ENCODE peak calls at places on chromosome 9, in ten cellular contexts. B is mucosa of descending colon; F is esophagus squamous epithelium; Z is A673; H is pancreas; K is fibroblast of lung; C is heart right ventricle; S is sigmoid colon; N is CD8-positive, alpha-beta T cell; I is kidney epithelial cell. Q is an unnamed sample.
A peak's percentile ranks its signal among the peaks of the same experiment; 100 is the strongest.

GRCh38 chr9:109907400-109907799 is 127.4 kb downstream of the PALM2AKAP2 start:
- DNase-seq in B (peak; percentile 59), F (no peak), Z (no peak), H (no peak), K (no peak), C (peak; percentile 40), S (no peak), N (no peak), I (no peak), Q (peak; percentile 60)

GRCh38 chr9:112945620-112946208 is 55.0 kb upstream of the SLC46A2 start:
- DNase-seq in B (peak; percentile 13), F (no peak), Z (no peak), H (peak; percentile 15), K (no peak), C (no peak), S (no peak), N (no peak), I (no peak), Q (peak; percentile 5)

GRCh38 chr9:16023466-16023865 is 470.6 kb downstream of the CCDC171 start:
- DNase-seq in B (no peak), F (no peak), Z (no peak), H (no peak), K (peak; percentile 81), C (no peak), S (no peak), N (no peak), I (peak; percentile 32), Q (no peak)

GRCh38 chr9:27198175-27198574 is 89.2 kb downstream of the TEK start:
- DNase-seq in B (peak; percentile 13), F (no peak), Z (no peak), H (no peak), K (peak; percentile 51), C (no peak), S (no peak), N (no peak), I (no peak), Q (no peak)

GRCh38 chr9:17905356-17906203 is 326.7 kb downstream of the SH3GL2 start:
- DNase-seq in B (peak; percentile 43), F (no peak), Z (no peak), H (no peak), K (no peak), C (no peak), S (no peak), N (no peak), I (no peak), Q (no peak)

GRCh38 chr9:36092509-36093215 is 43.9 kb upstream of the GLIPR2 start:
- DNase-seq in B (peak; percentile 48), F (no peak), Z (no peak), H (no peak), K (no peak), C (no peak), S (no peak), N (no peak), I (no peak), Q (peak; percentile 59)

GRCh38 chr9:114275246-114275994 is 47.5 kb upstream of the ORM1 start:
- DNase-seq in B (no peak), F (no peak), Z (no peak), H (no peak), K (no peak), C (no peak), S (peak; percentile 68), N (no peak), I (no peak), Q (no peak)

GRCh38 chr9:84860423-84861115 is 191.0 kb downstream of the NTRK2 start:
- DNase-seq in B (no peak), F (no peak), Z (no peak), H (no peak), K (no peak), C (no peak), S (no peak), N (no peak), I (no peak), Q (no peak)

GRCh38 chr9:19127881-19128719 is 808 bp upstream of the PLIN2 start:
- DNase-seq in B (peak; percentile 57), F (no peak), Z (no peak), H (no peak), K (peak; percentile 63), C (peak; percentile 37), S (peak; percentile 72), N (peak; percentile 68), I (no peak), Q (peak; percentile 64)

GRCh38 chr9:121192959-121193645 is 8.6 kb downstream of the RAB14 start:
- DNase-seq in B (no peak), F (no peak), Z (no peak), H (no peak), K (peak; percentile 27), C (no peak), S (no peak), N (no peak), I (no peak), Q (no peak)

GRCh38 chr9:127118597-127119318 is 3.7 kb downstream of the ANGPTL2 start:
- DNase-seq in B (no peak), F (no peak), Z (no peak), H (no peak), K (no peak), C (no peak), S (peak; percentile 19), N (no peak), I (no peak), Q (no peak)

GRCh38 chr9:15541862-15542261 is 11.0 kb upstream of the CCDC171 start:
- DNase-seq in B (no peak), F (no peak), Z (no peak), H (no peak), K (peak; percentile 4), C (no peak), S (no peak), N (no peak), I (no peak), Q (no peak)

GRCh38 chr9:100739666-100740065 is 161.8 kb downstream of the CAVIN4 start:
- DNase-seq in B (no peak), F (no peak), Z (no peak), H (no peak), K (no peak), C (no peak), S (no peak), N (no peak), I (no peak), Q (no peak)

GRCh38 chr9:20551835-20552234 is 70.5 kb downstream of the MLLT3 start:
- DNase-seq in B (peak; percentile 67), F (no peak), Z (no peak), H (no peak), K (no peak), C (no peak), S (no peak), N (no peak), I (peak; percentile 68), Q (peak; percentile 32)

GRCh38 chr9:81526587-81526986 is 162.8 kb downstream of the TLE1 start:
- DNase-seq in B (no peak), F (no peak), Z (no peak), H (no peak), K (peak; percentile 80), C (no peak), S (no peak), N (no peak), I (peak; percentile 32), Q (no peak)

GRCh38 chr9:107141967-107142366 is 141.1 kb upstream of the RAD23B start:
- DNase-seq in B (peak; percentile 41), F (no peak), Z (peak; percentile 7), H (no peak), K (peak; percentile 18), C (no peak), S (no peak), N (no peak), I (no peak), Q (no peak)
- TF ChIP-seq CTCF in B (no peak), F (no peak), Z (peak; percentile 37), H (no peak), K (peak; percentile 29), C (no peak), S (no peak), N (no peak), I (peak; percentile 47), Q (peak; percentile 34)

GRCh38 chr9:90035471-90035870 is 430.7 kb downstream of the GADD45G start:
- DNase-seq in B (no peak), F (no peak), Z (no peak), H (no peak), K (no peak), C (no peak), S (no peak), N (no peak), I (no peak), Q (no peak)
- H3K36me3 ChIP-seq in B (no peaks in the 10 kb centered on the region), F (no peaks in the 10 kb centered on the region), Z (no peaks in the 10 kb centered on the region), H (no peaks in the 10 kb centered on the region), K (no peaks in the 10 kb centered on the region), C (no peaks in the 10 kb centered on the region), S (no peaks in the 10 kb centered on the region), N (no peaks in the 10 kb centered on the region), I (no peaks in the 10 kb centered on the region), Q (no peaks in the 10 kb centered on the region)

DNA sequence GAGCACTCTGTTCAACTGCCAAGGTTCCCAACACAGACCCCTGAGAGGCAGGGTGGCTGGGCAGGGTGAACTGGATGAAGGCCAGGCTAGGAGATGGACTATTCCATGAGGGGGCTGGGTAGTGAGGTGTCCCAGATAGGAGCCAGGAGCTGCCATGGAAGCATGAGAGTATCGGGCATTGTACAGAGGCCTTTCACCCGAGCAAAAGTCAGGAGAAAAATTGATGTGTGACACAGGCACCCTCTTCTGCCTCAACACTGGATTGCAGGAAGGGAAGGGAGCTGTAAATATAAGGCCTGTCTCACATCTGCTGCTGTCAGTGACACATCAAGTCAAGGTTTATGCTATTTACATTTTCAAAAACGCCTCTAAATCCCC is 74.6 kb downstream of the UBAP1 start:
- DNase-seq in B (no peak), F (no peak), Z (no peak), H (no peak), K (peak; percentile 70), C (peak; percentile 62), S (peak; percentile 77), N (no peak), I (no peak), Q (no peak)
- TF ChIP-seq CTCF in B (no peak), F (peak; percentile 25), Z (no peak), H (no peak), K (peak; percentile 53), C (no peak), S (no peak), N (no peak), I (peak; percentile 31), Q (no peak)

GRCh38 chr9:87663556-87663955 is 62.4 kb upstream of the CTSL start:
- DNase-seq in B (no peak), F (no peak), Z (no peak), H (no peak), K (no peak), C (no peak), S (no peak), N (no peak), I (no peak), Q (no peak)
- H3K36me3 ChIP-seq in B (no peaks in the 10 kb centered on the region), F (peaks cover under 1% of the 10 kb centered on the region), Z (peaks cover 100% of the 10 kb centered on the region), H (no peaks in the 10 kb centered on the region), K (no peaks in the 10 kb centered on the region), C (peaks cover 17% of the 10 kb centered on the region), S (no peaks in the 10 kb centered on the region), N (no peaks in the 10 kb centered on the region), I (peaks cover 2% of the 10 kb centered on the region), Q (peaks cover 30% of the 10 kb centered on the region)

Q was measured in GM06990.